ENCODE peak calls at places on chromosomes 6 and 20, in four cellular contexts. A, P, Q and G are unnamed samples.

GRCh38 chr20:63177134-63177784 is 38.7 kb downstream of the YTHDF1 start:
- DNase-seq in Q (peak), A (no peak), P (no peak), G (no peak)

GRCh38 chr6:7239590-7239948 is 73.4 kb downstream of the SSR1 start:
- DNase-seq in P (peak), A (no peak), Q (no peak), G (no peak)

GRCh38 chr20:2756056-2756611 is 44.3 kb downstream of the CPXM1 start:
- DNase-seq in A (no peak), Q (peak), P (peak), G (peak)

GRCh38 chr20:40393680-40394079 is 295.4 kb downstream of the MAFB start:
- DNase-seq in A (no peak), Q (no peak), P (no peak), G (no peak)

GRCh38 chr6:118285791-118286190 is 262.3 kb upstream of the PLN start:
- DNase-seq in P (no peak), Q (no peak), A (no peak), G (no peak)

GRCh38 chr20:44942264-44942973 is 17.8 kb downstream of the TOMM34 start:
- DNase-seq in A (no peak), P (peak), Q (peak), G (no peak)

GRCh38 chr6:109296305-109296915 is 85.9 kb downstream of the CD164 start:
- DNase-seq in Q (no peak), A (no peak), P (peak), G (no peak)

GRCh38 chr6:12097791-12098190 is 85.7 kb downstream of the HIVEP1 start:
- DNase-seq in Q (no peak), P (no peak), A (no peak), G (no peak)

GRCh38 chr20:60137657-60138245 is 179.5 kb downstream of the CDH26 start:
- DNase-seq in Q (peak), P (no peak), A (no peak), G (no peak)

GRCh38 chr6:35318200-35318844 is 20.7 kb downstream of the DEF6 start:
- DNase-seq in P (peak), A (no peak), Q (peak), G (peak)

GRCh38 chr6:166627875-166628849 is 1.1 kb upstream of the RPS6KA2 start:
- DNase-seq in A (no peak), Q (peak), P (peak), G (peak)

GRCh38 chr20:32537657-32538525 is 47.2 kb downstream of the NOL4L start:
- DNase-seq in Q (peak), P (no peak), A (no peak), G (no peak)

GRCh38 chr6:159858259-159858658 is 32.5 kb upstream of the MAS1 start:
- DNase-seq in Q (no peak), A (no peak), P (no peak), G (no peak)

GRCh38 chr6:90079555-90080490 is 185.6 kb downstream of the GJA10 start:
- DNase-seq in Q (no peak), P (no peak), A (no peak), G (no peak)

GRCh38 chr6:29744131-29744530 is 20.9 kb downstream of the HLA-F start:
- DNase-seq in Q (no peak), P (no peak), A (no peak), G (no peak)

GRCh38 chr20:51272392-51272791 is 249.5 kb upstream of the KCNG1 start:
- DNase-seq in P (no peak), A (no peak), Q (no peak), G (no peak)

GRCh38 chr6:47126647-47127339 is 84.7 kb upstream of the ADGRF1 start:
- DNase-seq in Q (peak), P (peak), A (no peak), G (peak)

GRCh38 chr6:157867981-157868380 is 44.9 kb downstream of the SNX9 start:
- DNase-seq in A (no peak), P (no peak), Q (no peak), G (peak)

GRCh38 chr20:50221501-50222323 is 31.1 kb downstream of the CEBPB start:
- DNase-seq in Q (no peak), P (no peak), A (no peak), G (no peak)

GRCh38 chr20:62578294-62578897 is 63.9 kb upstream of the SLCO4A1 start:
- DNase-seq in A (no peak), P (peak), Q (no peak), G (no peak)

GRCh38 chr20:14716251-14716650 is 378.8 kb upstream of the FLRT3 start:
- DNase-seq in A (no peak), P (no peak), Q (peak), G (no peak)

GRCh38 chr6:77180367-77180766 is 282.9 kb downstream of the HTR1B start:
- DNase-seq in A (no peak), Q (no peak), P (no peak), G (no peak)

GRCh38 chr6:15148356-15149058 is 97.4 kb upstream of the JARID2 start:
- DNase-seq in P (peak), Q (peak), A (no peak), G (no peak)

GRCh38 chr6:144335914-144336313 is 50.8 kb downstream of the UTRN start:
- DNase-seq in A (no peak), P (no peak), Q (no peak), G (no peak)

GRCh38 chr6:157885211-157885788 is 62.3 kb downstream of the SNX9 start:
- DNase-seq in P (no peak), Q (no peak), A (no peak), G (peak)

GRCh38 chr6:125393449-125393858 is 91.7 kb upstream of the HDDC2 start:
- DNase-seq in A (no peak), P (no peak), Q (no peak), G (no peak)

GRCh38 chr20:25081065-25081729 is 744 bp downstream of the VSX1 start:
- DNase-seq in Q (peak), P (no peak), A (no peak), G (no peak)

GRCh38 chr6:35213824-35214756 is at the start of gene SCUBE3:
- DNase-seq in Q (peak), A (no peak), P (no peak), G (peak)

GRCh38 chr6:154234019-154234772 is 122.4 kb downstream of the IPCEF1 start:
- DNase-seq in P (no peak), A (peak), Q (no peak), G (no peak)

GRCh38 chr6:31692886-31693285 is 10.2 kb downstream of the ABHD16A start:
- DNase-seq in P (no peak), A (no peak), Q (no peak), G (no peak)

GRCh38 chr20:34049897-34050695 is 56.4 kb downstream of the RALY start:
- DNase-seq in P (no peak), A (no peak), Q (no peak), G (no peak)

GRCh38 chr6:104789770-104790190 is 69.9 kb downstream of the HACE1 start:
- DNase-seq in A (no peak), Q (peak), P (peak), G (peak)

GRCh38 chr6:154962751-154963150 is 32.4 kb upstream of the TIAM2 start:
- DNase-seq in A (no peak), P (peak), Q (no peak), G (peak)

GRCh38 chr20:37890108-37890507 is 12.8 kb upstream of the VSTM2L start:
- DNase-seq in P (no peak), Q (no peak), A (peak), G (no peak)

GRCh38 chr20:41538810-41539596 is 79.2 kb downstream of the CHD6 start:
- DNase-seq in A (no peak), P (peak), Q (no peak), G (no peak)

GRCh38 chr20:35434085-35435005 is 3.7 kb downstream of the GDF5 start:
- DNase-seq in P (no peak), A (no peak), Q (no peak), G (no peak)

GRCh38 chr6:104357928-104358327 is 501.8 kb downstream of the HACE1 start:
- DNase-seq in A (no peak), P (no peak), Q (no peak), G (no peak)

GRCh38 chr6:149897855-149898744 is at the start of gene RAET1E:
- DNase-seq in P (no peak), Q (peak), A (no peak), G (no peak)

GRCh38 chr6:130928158-130928917 is 101.1 kb downstream of the SMLR1 start:
- DNase-seq in P (no peak), Q (no peak), A (no peak), G (no peak)

GRCh38 chr6:130928993-130929678 is 101.9 kb downstream of the SMLR1 start:
- DNase-seq in P (no peak), Q (no peak), A (no peak), G (peak)

GRCh38 chr6:130931683-130932082 is 104.5 kb downstream of the SMLR1 start:
- DNase-seq in P (no peak), A (no peak), Q (no peak), G (no peak)

GRCh38 chr6:130923350-130923749 is 96.1 kb downstream of the SMLR1 start:
- DNase-seq in A (no peak), P (no peak), Q (no peak), G (no peak)

DNA sequence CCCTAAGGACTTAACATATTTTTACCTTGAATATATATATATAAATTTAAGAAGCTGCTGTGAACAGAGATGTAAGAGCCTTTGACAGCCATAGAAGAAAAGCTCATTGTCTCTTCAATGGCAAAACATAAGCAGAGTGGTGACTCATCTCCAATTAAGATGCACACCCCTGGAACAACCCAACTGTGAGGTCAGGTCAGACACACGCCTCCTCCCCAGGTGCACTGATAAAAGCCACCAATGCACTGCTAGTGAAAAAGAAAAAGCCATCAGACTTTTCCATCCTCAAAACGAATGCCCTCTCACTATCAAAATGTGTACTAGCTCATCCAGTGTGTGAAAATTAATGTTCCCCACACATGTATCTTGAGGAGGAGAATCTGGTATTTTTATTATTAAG is 100.1 kb downstream of the SMLR1 start:
- DNase-seq in P (peak), A (no peak), Q (no peak), G (no peak)
- H3K4me2 ChIP-seq in P (no peak), A (no peak), Q (no peak), G (no peak)

GRCh38 chr6:44561062-44561591 is 173.6 kb downstream of the CDC5L start:
- DNase-seq in A (no peak), P (no peak), Q (peak), G (no peak)
- TF ChIP-seq CTCF in A (no peak), P (no peak), Q (no peak), G (no peak)

DNA sequence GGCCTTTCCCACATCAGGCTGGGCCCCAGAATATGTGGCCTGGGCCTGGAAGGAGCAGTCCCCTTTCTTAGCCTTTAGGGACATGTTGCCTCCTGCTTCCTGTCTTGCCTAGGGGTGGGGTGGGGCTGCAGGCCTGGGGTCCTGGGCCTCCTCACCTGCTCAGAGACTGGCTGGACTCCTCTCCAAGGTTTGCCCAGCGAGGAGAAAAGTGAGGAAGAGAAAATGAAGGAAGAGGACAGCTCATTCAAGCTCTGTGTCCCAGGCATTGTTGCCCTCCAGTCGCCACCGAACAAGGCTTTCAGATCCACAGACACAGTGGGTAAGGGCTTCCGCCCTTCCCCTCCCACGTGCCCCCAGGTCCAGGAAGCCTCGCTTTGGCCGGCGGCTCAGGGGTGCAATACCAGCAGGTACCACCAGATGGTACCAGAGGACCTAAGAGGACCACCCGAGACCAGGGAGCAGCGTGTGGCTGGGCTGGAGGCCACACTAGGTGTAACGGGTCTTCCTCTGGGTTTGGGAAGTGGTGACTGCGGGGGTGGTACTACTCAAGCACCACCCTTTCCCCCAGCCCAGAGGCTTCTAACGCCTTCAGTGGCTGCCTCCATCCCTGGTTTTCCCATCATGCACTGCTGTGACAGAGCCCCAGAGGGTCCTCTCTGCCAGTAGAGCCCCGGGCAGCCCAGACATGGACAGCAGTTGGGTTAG is 5.5 kb upstream of the BAK1 start:
- DNase-seq in A (peak), P (peak), Q (peak), G (peak)
- TF ChIP-seq POLR2AphosphoS5 in A (peak), P (no peak), Q (no peak), G (no peak)

GRCh38 chr6:132877003-132877402 is 62.6 kb downstream of the RPS12 start:
- DNase-seq in Q (no peak), P (no peak), A (no peak), G (no peak)

GRCh38 chr6:132867055-132867454 is 52.7 kb downstream of the RPS12 start:
- DNase-seq in A (no peak), P (no peak), Q (peak), G (no peak)

GRCh38 chr6:132868057-132868456 is 53.7 kb downstream of the RPS12 start:
- DNase-seq in P (no peak), Q (no peak), A (no peak), G (no peak)

DNA sequence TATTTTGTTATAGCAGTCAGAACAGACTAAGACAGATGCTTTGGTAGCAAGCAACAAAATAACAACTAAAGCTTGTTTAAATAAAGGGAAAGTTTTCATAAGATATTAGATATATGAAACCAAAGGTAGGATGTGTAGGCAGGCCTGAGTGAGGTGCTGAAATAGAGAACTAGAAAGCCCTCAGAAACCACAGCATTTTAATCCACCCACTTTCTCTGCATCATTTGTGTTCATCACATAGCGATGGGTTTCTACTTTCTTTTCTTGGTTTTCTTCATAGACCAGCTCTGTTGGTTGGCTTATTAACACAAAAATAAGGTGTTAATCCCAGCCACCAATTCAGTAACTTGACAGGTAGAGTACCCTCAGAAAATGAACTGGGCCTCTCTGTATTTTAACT is 58.6 kb downstream of the RPS12 start:
- DNase-seq in A (peak), Q (no peak), P (no peak), G (no peak)
- H3K4me2 ChIP-seq in A (peak), Q (no peak), P (no peak), G (no peak)